ENCODE peak calls at places on chromosomes 16 and 17, in nine cellular contexts. V, F, W, L, J, O, P, Z and Y are unnamed samples.

GRCh38 chr16:4309102-4309832 is 6.6 kb upstream of the GLIS2 start:
- DNase-seq in V (no peak), F (no peak), W (no peak), L (no peak), J (no peak), O (no peak), P (no peak), Z (no peak), Y (no peak)

GRCh38 chr16:53545433-53545832 is 42.4 kb upstream of the AKTIP start:
- DNase-seq in V (no peak), F (no peak), W (no peak), L (no peak), J (no peak), O (no peak), P (no peak), Z (peak; percentile 6), Y (no peak)

GRCh38 chr16:56234737-56235136 is 43.4 kb downstream of the GNAO1 start:
- DNase-seq in V (no peak), F (no peak), W (no peak), L (no peak), J (no peak), O (no peak), P (no peak), Z (no peak), Y (no peak)

GRCh38 chr17:17412331-17412730 is 64.5 kb upstream of the MED9 start:
- DNase-seq in V (peak; percentile 87), F (no peak), W (no peak), L (no peak), J (peak; percentile 79), O (no peak), P (peak; percentile 70), Z (peak; percentile 79), Y (peak; percentile 73)

GRCh38 chr16:48102083-48103008 is 53.4 kb downstream of the ABCC12 start:
- DNase-seq in V (no peak), F (no peak), W (no peak), L (no peak), J (no peak), O (no peak), P (no peak), Z (no peak), Y (no peak)

GRCh38 chr17:14051692-14052091 is 17.6 kb upstream of the COX10 start:
- DNase-seq in V (no peak), F (no peak), W (no peak), L (no peak), J (no peak), O (no peak), P (no peak), Z (no peak), Y (no peak)

GRCh38 chr17:44776628-44777393 is 18.0 kb downstream of the ADAM11 start:
- DNase-seq in V (no peak), F (no peak), W (no peak), L (no peak), J (no peak), O (no peak), P (no peak), Z (no peak), Y (no peak)

GRCh38 chr17:18321309-18321708 is 6.2 kb downstream of the SMCR8 start:
- DNase-seq in V (peak; percentile 37), F (peak; percentile 12), W (no peak), L (no peak), J (no peak), O (peak; percentile 51), P (no peak), Z (no peak), Y (peak; percentile 23)

GRCh38 chr17:21174186-21174585 is 39.8 kb downstream of the TMEM11 start:
- DNase-seq in V (no peak), F (no peak), W (no peak), L (no peak), J (no peak), O (no peak), P (no peak), Z (no peak), Y (no peak)

GRCh38 chr17:8736796-8737195 is 7.8 kb downstream of the CCDC42 start:
- DNase-seq in V (no peak), F (no peak), W (no peak), L (no peak), J (no peak), O (no peak), P (no peak), Z (no peak), Y (no peak)

GRCh38 chr17:41910701-41911391 is 7.9 kb downstream of the ACLY start:
- DNase-seq in V (peak; percentile 99), F (no peak), W (no peak), L (no peak), J (peak; percentile 99), O (no peak), P (peak; percentile 19), Z (peak; percentile 99), Y (peak; percentile 63)

GRCh38 chr17:27808629-27809028 is 8.3 kb upstream of the NOS2 start:
- DNase-seq in V (no peak), F (no peak), W (no peak), L (no peak), J (no peak), O (no peak), P (no peak), Z (no peak), Y (no peak)

GRCh38 chr17:64008830-64009229 is 10.7 kb downstream of the PRR29 start:
- DNase-seq in V (no peak), F (no peak), W (no peak), L (no peak), J (no peak), O (no peak), P (no peak), Z (no peak), Y (no peak)

GRCh38 chr17:72699566-72699965 is 392.9 kb downstream of the SLC39A11 start:
- DNase-seq in V (peak; percentile 87), F (no peak), W (no peak), L (no peak), J (no peak), O (no peak), P (peak; percentile 77), Z (peak; percentile 64), Y (no peak)

GRCh38 chr17:47649972-47650524 is 329 bp downstream of the KPNB1 start:
- DNase-seq in V (no peak), F (no peak), W (peak; percentile 4), L (no peak), J (no peak), O (peak; percentile 79), P (no peak), Z (no peak), Y (peak; percentile 12)

GRCh38 chr16:3945751-3946603 is 65.5 kb upstream of the CREBBP start:
- DNase-seq in V (peak; percentile 99), F (peak; percentile 69), W (peak; percentile 48), L (peak; percentile 96), J (peak; percentile 98), O (no peak), P (peak; percentile 79), Z (peak; percentile 97), Y (peak; percentile 86)

GRCh38 chr16:89538286-89538685 is 22.2 kb upstream of the RPL13 start:
- DNase-seq in V (no peak), F (no peak), W (no peak), L (no peak), J (peak; percentile 14), O (no peak), P (no peak), Z (no peak), Y (no peak)

GRCh38 chr16:81526935-81527334 is 82.3 kb downstream of the CMIP start:
- DNase-seq in V (peak; percentile 74), F (no peak), W (no peak), L (no peak), J (peak; percentile 50), O (no peak), P (peak; percentile 100), Z (peak; percentile 79), Y (peak; percentile 100)

GRCh38 chr17:73933871-73934270 is 269.6 kb upstream of the RPL38 start:
- DNase-seq in V (no peak), F (peak; percentile 45), W (no peak), L (no peak), J (no peak), O (no peak), P (no peak), Z (no peak), Y (no peak)

GRCh38 chr17:73939808-73940207 is 263.7 kb upstream of the RPL38 start:
- DNase-seq in V (no peak), F (no peak), W (no peak), L (no peak), J (no peak), O (no peak), P (no peak), Z (no peak), Y (no peak)

GRCh38 chr17:73938706-73939105 is 264.8 kb upstream of the RPL38 start:
- DNase-seq in V (no peak), F (no peak), W (no peak), L (no peak), J (no peak), O (no peak), P (no peak), Z (no peak), Y (no peak)

GRCh38 chr17:73934696-73935095 is 268.8 kb upstream of the RPL38 start:
- DNase-seq in V (no peak), F (no peak), W (no peak), L (no peak), J (no peak), O (no peak), P (no peak), Z (no peak), Y (no peak)

GRCh38 chr17:73936908-73937627 is 266.4 kb upstream of the RPL38 start:
- DNase-seq in V (no peak), F (no peak), W (no peak), L (no peak), J (no peak), O (no peak), P (no peak), Z (no peak), Y (no peak)
- H3K27me3 ChIP-seq in V (no peaks in the 10 kb centered on the region), F (peaks cover 5% of the 10 kb centered on the region), W (no peaks in the 10 kb centered on the region), L (no peaks in the 10 kb centered on the region), J (no peaks in the 10 kb centered on the region), O (no peaks in the 10 kb centered on the region), P (no peaks in the 10 kb centered on the region), Z (no peaks in the 10 kb centered on the region), Y (no peaks in the 10 kb centered on the region)

GRCh38 chr16:46882304-46882939 is 1.7 kb upstream of the GPT2 start:
- DNase-seq in V (no peak), F (no peak), W (no peak), L (no peak), J (no peak), O (no peak), P (no peak), Z (no peak), Y (no peak)
- H3K27me3 ChIP-seq in V (no peaks in the 10 kb centered on the region), F (no peaks in the 10 kb centered on the region), W (no peaks in the 10 kb centered on the region), L (no peaks in the 10 kb centered on the region), J (no peaks in the 10 kb centered on the region), O (peaks cover 15% of the 10 kb centered on the region), P (no peaks in the 10 kb centered on the region), Z (no peaks in the 10 kb centered on the region), Y (no peaks in the 10 kb centered on the region)

DNA sequence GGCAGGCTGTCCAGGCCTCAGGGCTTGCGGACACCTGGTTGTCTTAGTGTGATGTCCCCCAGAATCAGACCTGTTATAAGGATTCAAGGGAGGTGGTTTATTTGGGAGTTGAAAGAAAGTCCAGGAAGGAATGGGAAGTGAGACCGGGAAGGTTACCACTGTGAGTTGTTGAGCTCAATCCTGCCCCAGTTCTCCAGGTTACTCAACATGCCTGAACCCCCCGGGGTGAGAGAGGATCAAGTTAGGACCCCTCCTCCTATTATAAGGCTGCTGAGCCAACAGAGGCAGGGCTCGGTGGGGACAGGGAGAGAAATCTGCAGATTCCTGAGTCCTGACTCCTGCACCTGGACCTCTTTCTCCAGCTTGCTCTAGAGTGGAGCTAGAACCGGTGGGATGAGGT is 86.4 kb downstream of the MRM1 start:
- DNase-seq in V (no peak), F (no peak), W (no peak), L (no peak), J (no peak), O (peak; percentile 65), P (no peak), Z (no peak), Y (no peak)
- H3K27me3 ChIP-seq in V (no peaks in the 10 kb centered on the region), F (no peaks in the 10 kb centered on the region), W (no peaks in the 10 kb centered on the region), L (peaks cover 14% of the 10 kb centered on the region), J (peaks cover 12% of the 10 kb centered on the region), O (no peaks in the 10 kb centered on the region), P (peaks cover 13% of the 10 kb centered on the region), Z (peaks cover 27% of the 10 kb centered on the region), Y (peaks cover 7% of the 10 kb centered on the region)

GRCh38 chr16:85202051-85202601 is 89.9 kb upstream of the CIBAR2 start:
- DNase-seq in V (peak; percentile 46), F (no peak), W (no peak), L (no peak), J (no peak), O (peak; percentile 47), P (no peak), Z (no peak), Y (no peak)
- H3K27me3 ChIP-seq in V (no peaks in the 10 kb centered on the region), F (no peaks in the 10 kb centered on the region), W (no peaks in the 10 kb centered on the region), L (no peaks in the 10 kb centered on the region), J (no peaks in the 10 kb centered on the region), O (no peaks in the 10 kb centered on the region), P (no peaks in the 10 kb centered on the region), Z (no peaks in the 10 kb centered on the region), Y (no peaks in the 10 kb centered on the region)